ENCODE peak calls at places on chromosomes 5 and 9, in seven cellular contexts. B, C, D, T, I, W and L are unnamed samples.

GRCh38 chr9:22683393-22684075 is 236.9 kb downstream of the DMRTA1 start:
- DNase-seq in C (no peak), I (peak), D (no peak), W (peak), T (no peak), B (no peak), L (no peak)

GRCh38 chr9:87075537-87075936 is 128.2 kb upstream of the GAS1 start:
- DNase-seq in I (no peak), T (no peak), D (no peak), B (no peak), W (no peak), C (no peak), L (no peak)

GRCh38 chr5:128227984-128228383 is 144.4 kb downstream of the SLC12A2 start:
- DNase-seq in D (peak), B (no peak), I (peak), C (no peak), W (peak), T (no peak), L (no peak)

GRCh38 chr9:112819635-112820496 is 69.3 kb downstream of the SNX30 start:
- DNase-seq in W (peak), D (peak), B (no peak), T (peak), C (peak), I (no peak), L (no peak)

GRCh38 chr5:73317523-73317922 is 131.1 kb downstream of the FOXD1 start:
- DNase-seq in W (no peak), T (no peak), I (no peak), C (no peak), B (no peak), D (no peak), L (no peak)

GRCh38 chr5:143582176-143582575 is 178.7 kb upstream of the NR3C1 start:
- DNase-seq in B (no peak), C (no peak), I (no peak), W (no peak), D (no peak), T (no peak), L (no peak)

GRCh38 chr5:62596691-62597090 is 18.1 kb downstream of the LRRC70 start:
- DNase-seq in B (no peak), W (no peak), I (no peak), D (no peak), C (no peak), T (no peak), L (no peak)

GRCh38 chr5:67606586-67606947 is 410.0 kb upstream of the CD180 start:
- DNase-seq in D (no peak), W (no peak), I (no peak), T (no peak), C (no peak), B (no peak), L (no peak)

GRCh38 chr9:114889802-114890224 is 40.6 kb downstream of the TNFSF8 start:
- DNase-seq in W (peak), B (no peak), C (no peak), I (peak), D (no peak), T (peak), L (no peak)

GRCh38 chr9:72858089-72858912 is 94.6 kb downstream of the ALDH1A1 start:
- DNase-seq in T (no peak), B (no peak), W (peak), C (no peak), I (no peak), D (peak), L (no peak)

GRCh38 chr9:19136129-19136528 is 8.8 kb upstream of the PLIN2 start:
- DNase-seq in B (no peak), I (no peak), C (no peak), T (no peak), W (no peak), D (no peak), L (no peak)

GRCh38 chr5:71860048-71860447 is 141.0 kb downstream of the CARTPT start:
- DNase-seq in W (no peak), T (no peak), C (no peak), I (no peak), D (no peak), B (no peak), L (no peak)